ENCODE peak calls at places on chromosomes 2 and 18, in nine cellular contexts. B is hippocampal formation; M is foreskin fibroblast; R is Peyer's patch; E is COR-L47; D is naive thymus-derived CD4-positive, alpha-beta T cell; O is lung microvascular endothelial cell; J is activated CD4-positive, alpha-beta T cell treated with anti-CD3 and anti-CD28 coated beads, Interleukin-2, amount 50 U/mL, for 1 hour; Z is T-helper 17 cell. Y is an unnamed sample.

GRCh38 chr18:56248613-56249235 is 389.7 kb downstream of the TXNL1 start:
- DNase-seq in B (no peak), M (no peak), R (no peak), E (no peak), D (no peak), O (no peak), J (no peak), Z (no peak), Y (no peak)

GRCh38 chr2:105055613-105056012 is 17.7 kb downstream of the MRPS9 start:
- DNase-seq in B (no peak), M (peak; percentile 10), R (no peak), E (no peak), D (no peak), O (no peak), J (no peak), Z (no peak), Y (peak; percentile 41)

GRCh38 chr2:205188516-205189138 is 493.7 kb upstream of the NRP2 start:
- DNase-seq in B (peak; percentile 31), M (peak; percentile 83), R (no peak), E (peak; percentile 71), D (no peak), O (peak; percentile 48), J (no peak), Z (no peak), Y (peak; percentile 98)

GRCh38 chr2:58710795-58711279 is 469.7 kb upstream of the FANCL start:
- DNase-seq in B (peak; percentile 17), M (peak; percentile 11), R (peak; percentile 23), E (no peak), D (no peak), O (no peak), J (no peak), Z (no peak), Y (no peak)

GRCh38 chr18:48020337-48021250 is 90.1 kb upstream of the SMAD2 start:
- DNase-seq in B (no peak), M (no peak), R (no peak), E (no peak), D (no peak), O (no peak), J (no peak), Z (no peak), Y (no peak)

GRCh38 chr2:24058887-24059286 is 9.3 kb downstream of the FKBP1B start:
- DNase-seq in B (no peak), M (no peak), R (no peak), E (no peak), D (no peak), O (peak; percentile 51), J (no peak), Z (no peak), Y (no peak)

GRCh38 chr18:48623468-48624220 is 84.8 kb downstream of the CTIF start:
- DNase-seq in B (no peak), M (peak; percentile 71), R (no peak), E (no peak), D (no peak), O (peak; percentile 62), J (no peak), Z (no peak), Y (peak; percentile 89)

GRCh38 chr2:186129767-186130581 is 356.1 kb upstream of the ZC3H15 start:
- DNase-seq in B (no peak), M (peak; percentile 76), R (no peak), E (peak; percentile 80), D (no peak), O (no peak), J (no peak), Z (no peak), Y (peak; percentile 23)

GRCh38 chr2:224887159-224887558 is 155.1 kb downstream of the DOCK10 start:
- DNase-seq in B (no peak), M (peak; percentile 94), R (no peak), E (no peak), D (no peak), O (no peak), J (no peak), Z (no peak), Y (peak; percentile 73)

GRCh38 chr2:223797811-223798721 is 39.3 kb downstream of the AP1S3 start:
- DNase-seq in B (peak; percentile 59), M (peak; percentile 72), R (no peak), E (peak; percentile 14), D (no peak), O (peak; percentile 56), J (no peak), Z (no peak), Y (peak; percentile 68)